ENCODE peak calls at places on chromosomes 12 and 14, in seven cellular contexts. F, E, L, A, J, K and B are unnamed samples.
A peak's percentile ranks its signal among the peaks of the same experiment; 100 is the strongest.

GRCh38 chr14:92539875-92540274 is 26.3 kb downstream of the RIN3 start:
- DNase-seq in F (no peak), E (no peak), L (no peak), A (no peak), J (peak; percentile 63), K (no peak), B (no peak)

GRCh38 chr14:68377459-68377858 is 415.4 kb downstream of the ZFP36L1 start:
- DNase-seq in F (no peak), E (no peak), L (peak; percentile 62), A (peak; percentile 44), J (peak; percentile 60), K (no peak), B (peak; percentile 33)

GRCh38 chr12:53052419-53053222 is 2.8 kb downstream of the TNS2 start:
- DNase-seq in F (peak; percentile 96), E (no peak), L (peak; percentile 96), A (no peak), J (peak; percentile 85), K (no peak), B (no peak)

GRCh38 chr14:52391866-52392600 is 77.9 kb downstream of the PTGER2 start:
- DNase-seq in F (no peak), E (no peak), L (no peak), A (no peak), J (peak; percentile 81), K (no peak), B (peak; percentile 27)

GRCh38 chr12:26769611-26770010 is 63.4 kb downstream of the ITPR2 start:
- DNase-seq in F (no peak), E (no peak), L (no peak), A (no peak), J (no peak), K (no peak), B (no peak)

GRCh38 chr12:108596854-108597558 is 878 bp downstream of the TMEM119 start:
- DNase-seq in F (no peak), E (peak; percentile 12), L (no peak), A (no peak), J (no peak), K (no peak), B (no peak)

GRCh38 chr12:21771311-21771710 is 3.2 kb downstream of the KCNJ8 start:
- DNase-seq in F (no peak), E (no peak), L (no peak), A (no peak), J (peak; percentile 88), K (no peak), B (no peak)

GRCh38 chr14:66509874-66510273 is 1.9 kb downstream of the GPHN start:
- DNase-seq in F (no peak), E (no peak), L (no peak), A (no peak), J (peak; percentile 12), K (no peak), B (no peak)

GRCh38 chr14:106044949-106045596 is 518.7 kb downstream of the TMEM121 start:
- DNase-seq in F (peak; percentile 38), E (no peak), L (peak; percentile 25), A (peak; percentile 87), J (peak; percentile 15), K (peak; percentile 35), B (no peak)

GRCh38 chr12:19432309-19433170 is 6.8 kb upstream of the AEBP2 start:
- DNase-seq in F (no peak), E (no peak), L (no peak), A (no peak), J (no peak), K (no peak), B (no peak)

GRCh38 chr14:70190156-70190555 is 1.4 kb upstream of the SLC8A3 start:
- DNase-seq in F (no peak), E (no peak), L (no peak), A (no peak), J (no peak), K (no peak), B (no peak)

GRCh38 chr14:63308723-63309317 is 9.9 kb downstream of the GPHB5 start:
- DNase-seq in F (no peak), E (no peak), L (no peak), A (peak; percentile 55), J (peak; percentile 35), K (peak; percentile 25), B (peak; percentile 10)

GRCh38 chr12:82966160-82966559 is 279.5 kb downstream of the TMTC2 start:
- DNase-seq in F (no peak), E (no peak), L (no peak), A (no peak), J (peak; percentile 6), K (no peak), B (no peak)

GRCh38 chr14:94320243-94320642 is 2.9 kb downstream of the SERPINA6 start:
- DNase-seq in F (no peak), E (no peak), L (no peak), A (peak; percentile 35), J (no peak), K (no peak), B (peak; percentile 89)

GRCh38 chr14:67004521-67004920 is 184.7 kb upstream of the GARIN2 start:
- DNase-seq in F (no peak), E (no peak), L (no peak), A (no peak), J (peak; percentile 6), K (no peak), B (no peak)

GRCh38 chr12:107106241-107107025 is 13.1 kb upstream of the CRY1 start:
- DNase-seq in F (no peak), E (no peak), L (no peak), A (no peak), J (no peak), K (no peak), B (no peak)

GRCh38 chr14:73173092-73173735 is 36.9 kb downstream of the PSEN1 start:
- DNase-seq in F (no peak), E (no peak), L (no peak), A (peak; percentile 53), J (peak; percentile 74), K (peak; percentile 40), B (peak; percentile 4)
- TF ChIP-seq CTCF in F (peak; percentile 18), E (no peak), L (peak; percentile 30), A (peak; percentile 40), J (peak; percentile 49), K (peak; percentile 41), B (peak; percentile 74)

DNA sequence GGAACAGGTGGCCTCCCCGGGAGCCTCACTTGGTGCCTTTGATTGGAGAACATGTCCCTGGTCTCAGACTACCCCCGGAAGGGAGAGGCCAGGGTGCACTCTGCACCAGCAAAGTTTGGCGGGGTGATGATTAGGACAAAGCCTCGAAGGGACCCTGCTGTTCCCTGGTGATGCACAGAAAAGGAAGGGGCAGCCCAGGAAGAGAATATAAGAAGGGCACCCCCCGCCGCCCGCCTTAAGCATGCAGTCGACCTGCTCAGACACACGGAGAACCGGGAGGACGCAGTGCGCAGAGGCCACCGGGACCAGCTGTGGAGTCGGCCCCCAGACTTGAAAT is 6.9 kb downstream of the SCARB1 start:
- DNase-seq in F (no peak), E (no peak), L (no peak), A (no peak), J (no peak), K (no peak), B (no peak)
- TF ChIP-seq CTCF in F (no peak), E (no peak), L (no peak), A (no peak), J (no peak), K (no peak), B (no peak)

DNA sequence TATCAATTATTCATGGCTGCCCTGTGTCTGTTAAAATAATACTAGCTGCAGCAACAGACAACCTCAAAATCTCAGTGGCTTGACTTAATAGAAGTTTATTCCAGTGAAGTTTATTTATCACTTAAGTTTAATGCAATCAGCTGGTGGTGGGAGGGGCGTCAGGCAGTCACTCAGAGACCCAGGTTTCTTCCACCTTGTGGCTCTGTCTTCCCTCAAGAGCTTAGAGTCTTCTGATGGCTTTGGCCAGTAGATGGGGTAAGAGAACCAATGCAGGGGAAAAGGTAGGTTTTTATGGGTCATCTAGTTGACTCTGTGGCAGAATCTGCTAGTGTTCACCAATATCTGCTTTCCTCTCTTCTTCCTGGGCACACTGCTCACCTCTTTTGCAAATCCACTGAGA is 668.9 kb downstream of the AACS start:
- DNase-seq in F (no peak), E (no peak), L (no peak), A (no peak), J (peak; percentile 3), K (no peak), B (no peak)
- TF ChIP-seq CTCF in F (no peak), E (no peak), L (no peak), A (no peak), J (no peak), K (no peak), B (no peak)

GRCh38 chr12:110841007-110841406 is 5.8 kb upstream of the CCDC63 start:
- DNase-seq in F (no peak), E (no peak), L (no peak), A (no peak), J (no peak), K (no peak), B (no peak)

GRCh38 chr12:110836291-110836690 is 10.5 kb upstream of the CCDC63 start:
- DNase-seq in F (no peak), E (no peak), L (no peak), A (no peak), J (no peak), K (no peak), B (no peak)
- TF ChIP-seq CTCF in F (no peak), E (no peak), L (no peak), A (no peak), J (no peak), K (no peak), B (no peak)